ENCODE peak calls at places on chromosomes 2 and 18, in four cellular contexts. J is lower lobe of right lung, R is fibroblast of lung, U is NT2/D1. W is an unnamed sample.

GRCh38 chr2:127508025-127508620 is 18.2 kb downstream of the IWS1 start:
- DNase-seq in J (no peak), R (peak; percentile 49), U (no peak), W (no peak)

GRCh38 chr18:34647251-34647650 is 62.8 kb upstream of the DTNA start:
- DNase-seq in R (no peak), J (no peak), U (no peak), W (no peak)

GRCh38 chr2:224063308-224063648 is 24.2 kb upstream of the SERPINE2 start:
- DNase-seq in U (no peak), R (no peak), J (no peak), W (no peak)

GRCh38 chr2:238286551-238286950 is 1.9 kb downstream of the PER2 start:
- DNase-seq in R (peak; percentile 89), J (peak; percentile 74), U (no peak), W (no peak)

GRCh38 chr2:189798312-189799029 is 14.2 kb downstream of the PMS1 start:
- DNase-seq in J (no peak), U (no peak), R (peak; percentile 53), W (no peak)

GRCh38 chr2:38600242-38600891 is 2.4 kb downstream of the HNRNPLL start:
- DNase-seq in R (peak; percentile 26), J (no peak), U (no peak), W (no peak)

GRCh38 chr2:104867351-104868080 is 13.6 kb downstream of the POU3F3 start:
- DNase-seq in J (no peak), U (no peak), R (peak; percentile 30), W (no peak)

GRCh38 chr2:190088917-190089316 is 26.4 kb upstream of the MSTN start:
- DNase-seq in J (no peak), U (peak; percentile 71), R (peak; percentile 55), W (peak; percentile 29)

GRCh38 chr2:3736112-3736511 is 32.7 kb downstream of the DCDC2C start:
- DNase-seq in R (no peak), J (no peak), U (no peak), W (no peak)

GRCh38 chr2:217279130-217279529 is 419.3 kb upstream of the TNP1 start:
- DNase-seq in J (no peak), R (peak; percentile 56), U (no peak), W (no peak)

GRCh38 chr2:138228101-138228500 is 263.8 kb downstream of the HNMT start:
- DNase-seq in J (no peak), R (no peak), U (no peak), W (no peak)

GRCh38 chr2:204289066-204289465 is 256.2 kb upstream of the PARD3B start:
- DNase-seq in J (no peak), R (no peak), U (no peak), W (no peak)

GRCh38 chr2:950627-950992 is at the start of gene SNTG2:
- DNase-seq in R (no peak), J (no peak), U (no peak), W (peak; percentile 20)

DNA sequence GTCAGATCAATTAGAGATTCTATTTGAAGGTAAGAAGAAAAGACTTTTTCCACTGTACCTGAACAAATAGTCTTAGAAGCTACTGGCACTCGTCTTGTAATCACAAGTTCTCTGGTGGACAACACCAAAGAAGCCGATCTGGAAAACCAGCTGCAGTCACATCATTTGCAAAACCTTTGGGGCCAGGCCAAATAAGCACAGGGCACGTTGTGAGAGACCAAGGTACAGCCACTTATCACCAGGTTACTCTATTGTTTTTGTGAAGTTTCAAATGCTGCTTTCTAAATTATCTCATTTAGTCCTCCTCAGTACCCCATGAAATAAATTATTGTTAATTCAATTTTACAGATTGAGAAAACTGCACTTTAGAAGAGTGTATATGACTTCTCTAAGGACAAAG is 18.5 kb downstream of the ROCK1 start:
- DNase-seq in R (no peak), J (no peak), U (no peak), W (no peak)
- H3K9me3 ChIP-seq in R (no peaks in the 10 kb centered on the region), J (no peaks in the 10 kb centered on the region), U (no peaks in the 10 kb centered on the region), W (no peaks in the 10 kb centered on the region)

DNA sequence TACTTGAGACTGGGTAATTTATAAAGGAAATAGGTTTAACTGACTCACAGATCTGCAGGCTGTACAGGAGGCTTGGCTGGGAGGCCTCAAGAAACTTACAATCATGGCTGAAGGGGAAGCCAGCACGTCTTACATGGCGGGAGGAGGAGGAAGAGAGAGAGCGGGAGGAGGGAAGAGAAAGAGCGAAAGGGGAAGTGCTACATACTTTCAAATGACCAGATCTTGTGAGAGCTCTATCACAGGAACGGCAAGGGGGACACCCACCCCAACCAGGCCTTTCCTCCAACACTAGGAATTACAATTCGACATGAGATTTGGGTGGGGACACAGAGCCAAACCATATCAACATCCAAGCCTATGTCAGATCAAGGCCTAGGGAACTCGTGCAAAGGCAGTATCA is 24.2 kb downstream of the MYL12B start:
- DNase-seq in J (no peak), U (no peak), R (no peak), W (no peak)
- H3K4me1 ChIP-seq in J (peaks cover 20% of the 10 kb centered on the region), U (no peaks in the 10 kb centered on the region), R (no peaks in the 10 kb centered on the region), W (no peaks in the 10 kb centered on the region)

DNA sequence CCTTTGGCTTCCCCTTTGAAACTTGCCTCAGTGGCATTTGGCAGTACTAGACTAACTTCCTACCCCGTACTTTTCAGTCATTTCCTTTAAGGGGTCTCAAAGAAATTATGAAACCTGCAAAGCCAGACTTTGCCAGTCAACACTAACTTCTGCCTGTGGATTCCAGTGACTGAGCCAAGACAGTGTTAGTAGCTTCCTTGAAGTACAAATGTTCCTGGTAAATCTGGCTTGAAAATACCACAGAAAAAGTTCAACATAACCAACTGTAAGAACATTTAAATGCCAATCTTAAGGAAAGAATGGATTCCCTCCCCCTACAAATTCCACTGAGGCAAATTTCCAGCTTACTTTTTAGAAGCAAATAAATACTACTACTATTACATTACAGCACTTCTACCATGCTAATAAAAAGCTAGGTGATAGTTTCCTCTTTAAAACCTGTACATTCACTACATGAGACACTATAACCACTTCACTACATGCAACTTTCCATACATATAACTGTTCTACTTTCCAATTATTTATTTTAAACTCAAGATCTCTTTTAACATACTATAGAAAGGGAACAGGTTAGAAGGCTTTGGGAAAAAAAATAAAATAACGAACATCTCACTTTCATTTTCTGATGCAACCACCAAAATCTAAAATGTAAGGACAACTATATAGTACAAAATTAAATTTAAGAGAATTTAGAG is 2.4 kb downstream of the PELI1 start:
- DNase-seq in R (peak; percentile 56), U (no peak), J (no peak), W (no peak)
- H3K4me3 ChIP-seq in R (peak overlapping the region; percentile 69), U (no peak overlapping the region), J (peak overlapping the region; percentile 85), W (peak overlapping the region; percentile 97)

GRCh38 chr2:52779446-52779845 is 988.2 kb upstream of the CHAC2 start:
- DNase-seq in J (no peak), R (peak; percentile 63), U (no peak), W (no peak)

GRCh38 chr2:52775674-52776073 is 991.9 kb upstream of the CHAC2 start:
- DNase-seq in R (peak; percentile 48), J (no peak), U (no peak), W (no peak)

DNA sequence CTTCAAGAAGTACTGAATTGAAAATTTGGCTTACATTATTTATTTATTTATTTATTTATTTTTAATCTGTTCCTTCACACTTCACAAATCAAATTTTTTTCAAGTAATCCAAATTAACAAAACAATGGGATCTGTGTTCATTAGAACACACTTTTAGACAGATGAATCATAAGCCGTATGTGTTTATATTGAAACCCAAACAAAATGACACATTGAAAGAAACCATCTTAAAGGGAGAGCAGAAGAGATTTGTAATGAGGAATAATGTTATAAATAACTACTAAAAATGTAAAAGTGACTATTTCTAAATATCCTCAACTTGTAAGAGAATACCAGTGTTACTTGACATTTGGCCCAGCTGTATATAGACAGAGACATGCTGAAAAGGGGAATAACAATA is 991.0 kb upstream of the CHAC2 start:
- DNase-seq in U (no peak), J (no peak), R (peak; percentile 12), W (no peak)
- H3K9me3 ChIP-seq in U (no peaks in the 10 kb centered on the region), J (no peaks in the 10 kb centered on the region), R (no peaks in the 10 kb centered on the region), W (no peaks in the 10 kb centered on the region)

GRCh38 chr2:128868686-128869551 is 550.3 kb upstream of the HS6ST1 start:
- DNase-seq in U (no peak), J (no peak), R (peak; percentile 42), W (no peak)

GRCh38 chr2:128867936-128868636 is 549.4 kb upstream of the HS6ST1 start:
- DNase-seq in U (no peak), J (no peak), R (no peak), W (no peak)

GRCh38 chr2:128867327-128867726 is 548.7 kb upstream of the HS6ST1 start:
- DNase-seq in U (no peak), J (no peak), R (no peak), W (no peak)
- H3K4me1 ChIP-seq in U (peaks cover 2% of the 10 kb centered on the region), J (no peaks in the 10 kb centered on the region), R (no peaks in the 10 kb centered on the region), W (no peaks in the 10 kb centered on the region)

GRCh38 chr18:23992119-23992940 is 22.2 kb upstream of the TTC39C start:
- DNase-seq in R (peak; percentile 82), U (no peak), J (peak; percentile 60), W (peak; percentile 34)

GRCh38 chr18:23995180-23995579 is 19.4 kb upstream of the TTC39C start:
- DNase-seq in R (no peak), J (no peak), U (no peak), W (no peak)

GRCh38 chr18:23990474-23991410 is 23.8 kb upstream of the TTC39C start:
- DNase-seq in J (no peak), R (peak; percentile 61), U (no peak), W (no peak)

GRCh38 chr18:23994361-23994902 is 20.1 kb upstream of the TTC39C start:
- DNase-seq in J (peak; percentile 61), R (peak; percentile 92), U (no peak), W (peak; percentile 23)

GRCh38 chr18:23992941-23993280 is 21.6 kb upstream of the TTC39C start:
- DNase-seq in U (no peak), J (no peak), R (no peak), W (no peak)
- H3K4me3 ChIP-seq in U (no peak overlapping the region), J (no peak overlapping the region), R (no peak overlapping the region), W (peak overlapping the region; percentile 32)

DNA sequence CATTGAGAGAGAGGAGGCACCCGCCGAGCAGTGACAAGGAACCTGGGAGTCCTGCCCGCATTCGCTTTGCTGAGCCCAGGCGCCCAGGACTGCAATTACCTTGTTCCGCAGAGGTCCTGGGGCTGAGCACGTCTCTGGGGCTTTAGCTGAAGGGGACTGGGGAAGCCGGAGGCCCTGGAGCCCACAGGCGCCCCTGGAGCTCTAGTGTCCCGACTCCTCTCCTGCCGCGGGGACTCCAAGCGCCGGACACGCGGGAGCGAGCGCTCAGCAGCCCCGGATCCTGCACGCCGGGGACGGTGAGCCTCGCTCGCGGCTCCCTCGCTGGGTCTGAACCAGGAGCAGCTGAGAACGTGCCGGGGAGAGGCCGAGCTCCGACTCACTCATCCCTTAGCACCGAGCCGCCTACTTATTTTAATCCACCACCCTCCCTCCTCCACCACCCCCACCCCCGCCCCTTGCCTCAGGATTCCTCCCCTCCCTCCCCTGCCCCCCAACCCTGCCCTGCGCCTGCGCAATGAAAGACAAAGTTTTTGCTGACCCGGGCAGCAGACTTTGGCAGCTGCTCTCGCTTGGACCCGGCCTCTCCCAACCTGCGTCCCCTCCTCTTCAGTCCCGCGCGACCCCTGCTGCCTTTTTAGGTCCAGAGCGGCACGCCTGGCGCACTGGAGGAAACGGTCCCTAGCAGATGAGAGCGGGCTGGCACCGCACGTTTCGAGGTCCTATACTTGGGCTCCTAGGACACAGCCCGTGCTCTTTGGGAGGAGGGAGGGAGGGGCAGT is at the start of gene OSR1:
- DNase-seq in R (peak; percentile 53), U (peak; percentile 51), J (no peak), W (no peak)
- H3K9me3 ChIP-seq in R (no peaks in the 10 kb centered on the region), U (no peaks in the 10 kb centered on the region), J (no peaks in the 10 kb centered on the region), W (no peaks in the 10 kb centered on the region)

DNA sequence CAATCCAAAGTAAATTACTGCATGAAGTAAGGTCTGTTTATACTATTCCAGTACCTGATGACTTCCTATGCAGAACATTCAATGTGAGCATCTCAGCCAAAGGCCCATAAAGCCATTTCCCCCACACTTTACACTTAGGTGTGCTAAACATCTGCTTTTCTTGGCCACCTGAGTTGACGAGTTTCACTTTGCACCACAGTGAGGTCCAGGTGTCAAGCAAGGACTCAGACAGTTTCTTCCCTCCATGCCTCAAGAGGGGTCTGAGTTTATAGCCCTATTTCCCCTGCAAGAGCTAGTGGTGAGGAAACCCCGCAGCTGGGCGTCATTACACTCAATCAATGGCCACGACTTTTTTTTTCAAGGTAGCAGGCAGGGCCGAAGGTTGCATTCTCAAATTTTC is 107.7 kb downstream of the MREG start:
- DNase-seq in U (no peak), J (no peak), R (no peak), W (no peak)
- H3K4me1 ChIP-seq in U (no peaks in the 10 kb centered on the region), J (peaks cover 3% of the 10 kb centered on the region), R (no peaks in the 10 kb centered on the region), W (no peaks in the 10 kb centered on the region)